ENCODE peak calls at places on chromosomes 12 and 14, in ten cellular contexts. A is transverse colon, B is esophagus squamous epithelium, N is heart right ventricle, O is right cardiac atrium, F is tibial artery, V is lower lobe of right lung, E is cardiac muscle cell, L is adipocyte, P is pancreas. X is an unnamed sample.
A peak's percentile ranks its signal among the peaks of the same experiment; 100 is the strongest.

GRCh38 chr12:41743835-41744234 is 400.8 kb downstream of the GXYLT1 start:
- DNase-seq in O (no peak), N (no peak), L (no peak), V (no peak), P (no peak), E (no peak), B (no peak), F (no peak), A (no peak), X (no peak)

GRCh38 chr12:59452746-59453145 is 143.1 kb upstream of the SLC16A7 start:
- DNase-seq in E (peak; percentile 11), P (no peak), F (no peak), O (no peak), B (no peak), A (no peak), L (peak; percentile 35), V (no peak), N (no peak), X (peak; percentile 31)

GRCh38 chr12:32159925-32160324 is 53.3 kb downstream of the BICD1 start:
- DNase-seq in L (no peak), P (no peak), B (no peak), A (no peak), O (no peak), N (no peak), E (no peak), V (no peak), F (no peak), X (no peak)

GRCh38 chr12:108021129-108021528 is 108.0 kb upstream of the WSCD2 start:
- DNase-seq in E (no peak), O (no peak), A (no peak), P (no peak), F (no peak), B (no peak), V (no peak), L (no peak), N (no peak), X (no peak)

GRCh38 chr14:106506901-106507305 is 980.5 kb downstream of the TMEM121 start:
- DNase-seq in P (no peak), A (peak; percentile 22), F (no peak), L (no peak), B (no peak), N (no peak), E (no peak), V (no peak), O (no peak), X (no peak)

GRCh38 chr14:73463411-73463810 is 5.1 kb upstream of the NUMB start:
- DNase-seq in P (peak; percentile 12), O (no peak), L (peak; percentile 90), V (peak; percentile 66), E (no peak), B (no peak), F (peak; percentile 75), N (peak; percentile 22), A (peak; percentile 26), X (no peak)

GRCh38 chr12:11446372-11446771 is 51.0 kb upstream of the PRB2 start:
- DNase-seq in V (no peak), F (no peak), P (no peak), L (no peak), A (no peak), N (no peak), E (no peak), B (no peak), O (no peak), X (no peak)

GRCh38 chr12:21527451-21528180 is 1.5 kb downstream of the SPX start:
- DNase-seq in F (peak; percentile 67), P (peak; percentile 60), E (peak; percentile 83), V (peak; percentile 57), O (peak; percentile 83), A (peak; percentile 33), B (no peak), L (peak; percentile 84), N (peak; percentile 72), X (peak; percentile 75)

GRCh38 chr12:63056649-63057048 is 94.4 kb downstream of the AVPR1A start:
- DNase-seq in P (no peak), A (no peak), V (no peak), E (no peak), B (no peak), L (no peak), N (no peak), O (no peak), F (no peak), X (no peak)

GRCh38 chr12:22856120-22856699 is 231.2 kb downstream of the ETNK1 start:
- DNase-seq in E (peak; percentile 47), P (no peak), F (no peak), L (peak; percentile 65), V (no peak), N (no peak), A (no peak), B (no peak), O (no peak), X (no peak)

GRCh38 chr12:2507811-2508210 is 287.0 kb upstream of the FKBP4 start:
- DNase-seq in L (no peak), A (no peak), B (no peak), E (no peak), F (no peak), V (no peak), P (no peak), N (no peak), O (no peak), X (no peak)

GRCh38 chr14:91273885-91274273 is 29.4 kb upstream of the GPR68 start:
- DNase-seq in N (no peak), P (no peak), A (no peak), E (no peak), L (no peak), B (no peak), V (peak; percentile 71), O (no peak), F (no peak), X (no peak)

GRCh38 chr14:39203659-39204606 is 28.9 kb downstream of the PNN start:
- DNase-seq in V (no peak), O (no peak), B (no peak), E (no peak), P (no peak), N (no peak), A (peak; percentile 83), L (no peak), F (no peak), X (peak; percentile 16)

DNA sequence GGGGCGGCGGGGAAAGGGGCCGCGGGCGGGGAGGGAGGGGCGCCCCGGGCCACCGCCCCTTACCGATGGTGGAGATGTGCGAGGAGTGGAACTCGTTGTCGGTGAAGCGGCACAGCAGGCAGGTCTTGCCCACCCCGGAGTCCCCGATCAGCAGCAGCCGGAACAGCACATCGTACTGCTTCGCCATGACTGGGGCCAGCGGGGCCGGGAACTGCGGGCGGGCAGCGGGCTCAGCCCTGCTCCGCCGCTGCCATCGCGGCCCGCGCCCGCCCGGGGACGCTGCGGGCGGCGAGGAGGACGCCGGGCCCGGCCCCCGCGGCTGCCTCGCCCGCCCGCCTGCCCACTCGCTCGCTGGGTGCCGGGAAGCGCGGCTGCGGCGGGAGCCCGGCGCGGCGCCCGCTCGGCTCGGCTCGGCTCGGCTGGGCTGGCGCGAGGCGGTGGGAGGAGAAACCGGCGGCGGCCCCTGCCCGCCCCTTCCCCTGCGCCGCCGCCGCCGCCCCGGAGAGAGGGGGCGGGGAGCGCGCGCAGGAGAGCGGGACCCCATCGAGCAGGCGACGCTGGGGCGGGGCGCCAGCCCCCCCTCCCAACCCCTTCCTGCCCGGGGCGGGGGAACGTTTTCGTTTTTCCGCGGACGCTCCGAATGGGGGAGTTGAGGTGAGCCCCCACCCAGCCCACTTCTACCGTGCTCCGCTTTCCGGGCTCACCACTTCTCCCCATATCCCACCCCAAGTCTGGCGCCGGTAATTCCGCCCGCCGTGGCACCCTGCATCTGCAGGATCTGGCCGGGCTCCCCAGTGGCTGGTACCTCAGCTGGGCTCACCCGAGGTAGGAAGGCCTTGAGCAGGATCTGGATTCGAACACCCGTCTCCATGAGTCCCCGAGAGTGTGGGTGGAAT is at the start of gene RAB15:
- DNase-seq in F (peak; percentile 66), V (no peak), L (peak; percentile 84), O (peak; percentile 77), E (peak; percentile 74), N (peak; percentile 63), P (peak; percentile 29), B (no peak), A (peak; percentile 32), X (peak; percentile 63)
- H3K4me1 ChIP-seq in F (peaks cover 21% of the 10 kb centered on the region), V (peaks cover 12% of the 10 kb centered on the region), L (no peaks in the 10 kb centered on the region), O (no peaks in the 10 kb centered on the region), E (no peaks in the 10 kb centered on the region), N (peaks cover 16% of the 10 kb centered on the region), P (no peaks in the 10 kb centered on the region), B (peaks cover 11% of the 10 kb centered on the region), A (no peaks in the 10 kb centered on the region), X (no peaks in the 10 kb centered on the region)

DNA sequence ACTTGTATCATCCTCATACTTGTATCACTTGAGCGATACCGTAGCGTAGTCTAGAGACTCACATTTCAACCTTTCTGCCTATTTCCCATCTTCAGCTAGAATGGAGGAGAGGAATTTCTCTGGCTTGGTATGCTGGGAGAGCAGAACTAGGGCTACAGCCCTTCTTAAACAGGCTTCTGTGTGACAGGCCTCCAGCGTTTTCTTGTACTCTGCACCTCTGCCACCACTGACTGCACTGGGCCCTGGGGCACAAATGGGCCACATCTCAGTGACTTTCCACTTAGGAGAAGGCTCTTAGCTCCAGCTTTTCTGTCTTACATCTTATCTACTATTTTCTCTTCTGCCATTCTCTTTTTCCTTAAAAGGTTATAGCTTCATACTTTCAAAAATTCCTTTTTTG is 26.8 kb downstream of the HCFC2 start:
- DNase-seq in N (no peak), B (no peak), E (peak; percentile 25), O (no peak), L (no peak), A (no peak), F (no peak), P (no peak), V (no peak), X (no peak)
- H3K27me3 ChIP-seq in N (no peaks in the 10 kb centered on the region), B (no peaks in the 10 kb centered on the region), E (no peaks in the 10 kb centered on the region), O (no peaks in the 10 kb centered on the region), L (no peaks in the 10 kb centered on the region), A (no peaks in the 10 kb centered on the region), F (no peaks in the 10 kb centered on the region), P (no peaks in the 10 kb centered on the region), V (no peaks in the 10 kb centered on the region), X (no peaks in the 10 kb centered on the region)

DNA sequence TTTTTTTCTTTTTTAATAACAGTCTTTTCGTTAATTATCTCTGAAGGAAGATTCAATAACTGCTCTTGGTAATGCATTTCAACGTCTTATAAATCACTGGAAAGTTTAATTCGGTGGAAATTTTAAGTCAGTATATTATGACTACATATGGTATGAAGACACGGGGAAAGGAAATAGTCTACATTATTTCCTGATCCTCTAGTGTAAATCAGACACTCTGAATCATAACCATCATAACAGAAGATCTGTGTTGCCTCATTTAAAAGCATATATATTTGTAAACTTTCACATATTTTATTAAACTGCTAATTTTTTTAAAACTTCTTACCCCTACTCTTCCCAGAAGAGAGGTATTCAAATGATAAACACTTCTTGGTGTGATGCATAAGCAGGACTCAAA is 53.7 kb downstream of the EFCAB11 start:
- DNase-seq in O (no peak), L (peak; percentile 59), V (no peak), B (no peak), A (no peak), P (no peak), E (no peak), N (no peak), F (no peak), X (no peak)
- H3K4me3 ChIP-seq in O (no peak overlapping the region), L (no peak overlapping the region), V (no peak overlapping the region), B (no peak overlapping the region), A (no peak overlapping the region), P (no peak overlapping the region), E (no peak overlapping the region), N (no peak overlapping the region), F (no peak overlapping the region), X (no peak overlapping the region)

GRCh38 chr14:64513271-64513670 is 8.7 kb downstream of the ZBTB1 start:
- DNase-seq in V (no peak), L (no peak), E (no peak), F (no peak), A (no peak), O (no peak), P (no peak), B (no peak), N (no peak), X (no peak)
- H3K4me1 ChIP-seq in V (peaks cover 61% of the 10 kb centered on the region), L (peaks cover 50% of the 10 kb centered on the region), E (peaks cover 19% of the 10 kb centered on the region), F (peaks cover 28% of the 10 kb centered on the region), A (no peaks in the 10 kb centered on the region), O (no peaks in the 10 kb centered on the region), P (peaks cover 11% of the 10 kb centered on the region), B (peaks cover 24% of the 10 kb centered on the region), N (peaks cover 88% of the 10 kb centered on the region), X (peaks cover 16% of the 10 kb centered on the region)

GRCh38 chr12:33438890-33439586 is 581 bp downstream of the SYT10 start:
- DNase-seq in A (no peak), O (peak; percentile 46), N (no peak), V (no peak), P (no peak), F (no peak), E (peak; percentile 52), L (no peak), B (no peak), X (no peak)
- H3K27me3 ChIP-seq in A (peaks cover 61% of the 10 kb centered on the region), O (no peaks in the 10 kb centered on the region), N (peaks cover 42% of the 10 kb centered on the region), V (peaks cover 47% of the 10 kb centered on the region), P (peaks cover 20% of the 10 kb centered on the region), F (peaks cover 21% of the 10 kb centered on the region), E (peaks cover 12% of the 10 kb centered on the region), L (peaks cover 38% of the 10 kb centered on the region), B (peaks cover 50% of the 10 kb centered on the region), X (peaks cover 67% of the 10 kb centered on the region)